ENCODE peak calls at places on chromosome X, in ten cellular contexts. J is GM10248; N is astrocyte; M is upper lobe of right lung; C is WERI-Rb-1; H is fibroblast of pulmonary artery; A is psoas muscle; Q is uterus; O is CD4-positive, alpha-beta T cell; S is heart right ventricle. D is an unnamed sample.
A peak's percentile ranks its signal among the peaks of the same experiment; 100 is the strongest.

GRCh38 chrX:71997320-71997719 is 86.7 kb downstream of the NHSL2 start:
- DNase-seq in H (peak; percentile 20), M (no peak), J (no peak), Q (no peak), S (no peak), C (no peak), A (no peak), N (no peak), O (no peak), D (no peak)

GRCh38 chrX:10142041-10142589 is 14.7 kb upstream of the CLCN4 start:
- DNase-seq in S (no peak), Q (no peak), J (no peak), A (no peak), O (no peak), H (no peak), M (no peak), N (no peak), C (no peak), D (no peak)

GRCh38 chrX:12174358-12174757 is 36.1 kb downstream of the FRMPD4 start:
- DNase-seq in H (no peak), J (no peak), M (no peak), O (no peak), C (no peak), A (no peak), S (no peak), Q (no peak), N (peak; percentile 18), D (no peak)

GRCh38 chrX:10387011-10387410 is 230.2 kb downstream of the CLCN4 start:
- DNase-seq in C (no peak), H (peak; percentile 44), A (no peak), O (no peak), M (no peak), N (peak; percentile 21), S (no peak), Q (no peak), J (no peak), D (no peak)

GRCh38 chrX:1099146-1099770 is 113.2 kb downstream of the CRLF2 start:
- DNase-seq in H (no peak), M (no peak), A (no peak), N (no peak), J (no peak), O (no peak), S (no peak), Q (no peak), C (no peak), D (no peak)

GRCh38 chrX:1111543-1112300 is 100.7 kb downstream of the CRLF2 start:
- DNase-seq in J (no peak), N (no peak), Q (no peak), H (no peak), A (no peak), C (no peak), S (no peak), O (no peak), M (peak; percentile 21), D (no peak)

GRCh38 chrX:3326721-3327120 is 19.7 kb downstream of the MXRA5 start:
- DNase-seq in M (no peak), H (no peak), A (no peak), S (no peak), O (no peak), N (no peak), C (no peak), J (no peak), Q (no peak), D (peak; percentile 26)

GRCh38 chrX:55149242-55149641 is 60.4 kb downstream of the PAGE2 start:
- DNase-seq in S (no peak), J (no peak), Q (no peak), C (no peak), M (no peak), N (no peak), H (no peak), A (no peak), O (no peak), D (no peak)

GRCh38 chrX:111447298-111447697 is 35.3 kb upstream of the DCX start:
- DNase-seq in Q (no peak), S (no peak), M (no peak), H (peak; percentile 0), O (no peak), A (no peak), C (peak; percentile 64), N (peak; percentile 1), J (peak; percentile 6), D (no peak)

GRCh38 chrX:107672955-107673378 is 44.7 kb downstream of the PRPS1 start:
- DNase-seq in A (peak; percentile 88), J (peak; percentile 65), C (peak; percentile 72), N (peak; percentile 66), H (peak; percentile 89), O (peak; percentile 67), Q (peak; percentile 83), S (peak; percentile 74), M (peak; percentile 87), D (no peak)

GRCh38 chrX:38327007-38327774 is at the start of gene RPGR:
- DNase-seq in H (peak; percentile 95), J (peak; percentile 90), S (peak; percentile 94), O (peak; percentile 83), M (peak; percentile 97), A (peak; percentile 97), N (peak; percentile 83), Q (peak; percentile 92), C (peak; percentile 93), D (peak; percentile 70)

GRCh38 chrX:38326086-38326485 is 1.2 kb downstream of the RPGR start:
- DNase-seq in C (no peak), N (no peak), J (no peak), A (no peak), M (no peak), H (no peak), O (no peak), S (no peak), Q (no peak), D (no peak)

GRCh38 chrX:38332505-38332904 is 5.2 kb upstream of the RPGR start:
- DNase-seq in M (no peak), C (no peak), A (no peak), O (no peak), Q (no peak), J (no peak), S (no peak), N (no peak), H (no peak), D (no peak)

GRCh38 chrX:38327775-38328081 is 419 bp upstream of the RPGR start:
- DNase-seq in M (no peak), C (no peak), H (no peak), O (no peak), A (no peak), S (no peak), N (no peak), Q (no peak), J (no peak), D (no peak)
- TF ChIP-seq CTCF in M (peak; percentile 7), C (no peak), H (no peak), O (peak; percentile 0), A (no peak), S (no peak), N (no peak), Q (no peak), J (no peak), D (no peak)

DNA sequence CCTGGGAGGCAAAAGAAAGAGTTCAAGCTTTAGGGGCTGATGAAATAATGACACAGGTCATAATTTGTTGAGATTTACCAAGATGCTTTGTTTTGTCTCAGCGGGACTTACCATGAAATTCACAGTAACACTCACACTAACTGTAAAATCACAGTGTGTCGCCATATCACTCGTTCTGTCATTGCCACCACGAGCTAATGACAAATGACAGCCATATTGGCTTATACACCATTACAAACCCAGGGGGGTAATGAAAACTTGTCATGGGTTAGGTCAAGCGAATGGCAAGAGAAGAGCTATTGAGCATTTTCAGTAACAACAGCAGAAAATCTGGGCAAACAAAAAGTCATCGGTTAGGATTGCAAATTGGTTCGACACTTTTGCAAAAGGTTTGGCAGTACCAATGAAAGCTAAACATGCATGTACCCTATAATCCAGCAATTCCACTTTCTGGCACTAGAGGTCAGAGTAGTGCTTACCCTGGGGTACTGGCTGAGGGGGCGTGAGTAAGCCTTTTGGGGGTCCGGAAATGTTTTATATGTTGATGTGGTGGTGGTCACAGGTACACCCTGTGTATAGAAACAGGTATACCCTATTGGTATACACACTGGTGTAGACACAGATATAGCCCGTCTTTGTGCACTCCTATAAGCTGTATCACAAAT is 83.9 kb upstream of the RAI2 start:
- DNase-seq in O (no peak), C (peak; percentile 16), M (no peak), S (no peak), Q (no peak), N (no peak), H (no peak), A (no peak), J (peak; percentile 5), D (no peak)
- TF ChIP-seq CTCF in O (peak; percentile 55), C (peak; percentile 72), M (peak; percentile 43), S (peak; percentile 25), Q (no peak), N (peak; percentile 21), H (peak; percentile 16), A (peak; percentile 19), J (peak; percentile 32), D (peak; percentile 52)

DNA sequence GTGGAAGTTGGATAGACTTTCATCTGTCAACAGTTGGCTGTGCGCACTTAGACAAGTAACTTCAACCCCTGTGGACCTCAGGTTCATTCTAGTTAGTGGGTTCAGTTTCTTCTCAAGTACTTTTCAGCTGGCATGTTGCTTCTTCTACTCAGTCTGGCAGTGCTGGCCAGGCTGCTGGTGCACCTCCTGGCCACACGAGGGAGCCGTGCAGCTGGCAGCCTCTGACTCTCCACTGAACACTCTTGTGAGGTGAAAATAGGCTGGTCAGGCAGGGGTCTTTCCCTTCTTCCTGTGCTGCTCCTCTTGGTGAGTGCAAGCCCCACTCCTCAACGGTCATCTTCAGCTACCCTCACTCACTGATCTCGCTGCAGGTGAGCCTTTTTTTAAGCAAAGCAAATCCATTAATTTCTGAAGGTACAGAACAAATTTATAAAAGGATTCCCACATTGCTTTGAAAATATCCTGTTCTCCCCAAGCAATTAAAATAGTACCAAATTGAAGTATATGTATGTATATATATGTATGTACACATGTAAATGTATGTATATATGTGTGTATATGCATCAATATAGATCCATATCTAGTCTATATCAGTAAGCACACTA is 30.6 kb downstream of the LONRF3 start:
- DNase-seq in N (peak; percentile 3), C (peak; percentile 49), O (peak; percentile 30), M (peak; percentile 67), H (peak; percentile 51), S (peak; percentile 13), A (peak; percentile 74), J (peak; percentile 63), Q (peak; percentile 51), D (no peak)
- TF ChIP-seq CTCF in N (peak; percentile 64), C (peak; percentile 96), O (peak; percentile 70), M (peak; percentile 80), H (peak; percentile 88), S (peak; percentile 76), A (peak; percentile 82), J (peak; percentile 87), Q (peak; percentile 56), D (peak; percentile 84)

DNA sequence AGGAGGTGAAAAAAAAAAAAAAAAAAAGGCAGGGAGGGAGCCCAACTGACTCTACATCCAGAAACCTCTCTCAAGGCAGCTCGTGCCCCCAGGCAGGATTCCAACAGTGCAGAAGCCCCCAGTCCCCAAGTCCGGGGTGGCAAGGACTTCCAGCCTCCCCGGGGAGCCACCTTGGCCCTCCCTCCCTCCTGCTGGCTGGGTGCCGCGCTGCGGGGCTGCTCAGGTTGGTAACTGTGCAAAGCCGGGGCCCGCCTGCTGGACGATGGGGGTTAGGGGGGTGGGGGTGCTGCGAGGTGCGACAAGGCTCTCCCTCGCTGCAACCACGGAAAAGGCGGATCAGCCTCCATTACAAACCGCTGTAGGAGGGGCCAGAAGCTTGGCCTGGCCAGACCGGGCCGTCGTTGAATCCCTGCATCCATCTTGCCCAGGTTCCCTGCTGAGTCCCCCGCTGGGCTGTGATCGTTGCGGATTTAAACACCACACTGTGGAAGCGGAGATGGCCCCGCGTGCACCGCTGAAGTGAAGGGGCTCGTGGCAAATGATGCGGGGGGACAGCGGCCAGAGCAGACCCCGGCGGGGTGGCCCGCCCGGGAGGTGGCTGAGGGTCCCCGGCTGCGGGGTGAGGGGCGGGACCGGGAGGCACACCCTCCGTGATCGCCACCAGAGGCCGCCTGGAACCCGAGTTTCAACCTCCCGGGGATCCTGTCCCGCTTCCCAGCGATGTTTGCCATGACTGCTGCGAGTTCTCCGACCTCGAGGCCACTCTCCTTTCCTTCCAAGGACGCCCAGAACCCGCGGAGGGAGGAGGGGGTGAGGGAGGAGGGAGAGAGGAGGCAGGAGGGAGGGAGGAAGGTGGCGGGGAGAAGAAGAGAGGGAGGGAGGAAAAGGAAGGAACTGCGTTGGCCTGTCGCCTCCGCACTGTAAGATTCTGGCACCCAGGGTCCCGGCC is 58.0 kb upstream of the DDX3X start:
- DNase-seq in J (peak; percentile 75), A (peak; percentile 85), S (peak; percentile 64), H (peak; percentile 63), N (peak; percentile 20), M (peak; percentile 83), Q (peak; percentile 69), C (peak; percentile 90), O (peak; percentile 14), D (no peak)
- TF ChIP-seq CTCF in J (peak; percentile 35), A (peak; percentile 57), S (peak; percentile 60), H (peak; percentile 34), N (no peak), M (peak; percentile 55), Q (peak; percentile 33), C (peak; percentile 87), O (peak; percentile 14), D (peak; percentile 51)